ENCODE peak calls at places on chromosome 22, in four cellular contexts. F is activated T-helper 1 cell treated with anti-CD3 and anti-CD28 coated beads, Interleukin-2, amount 50 U/mL, for 16 hours; K is HFFc6; B is GM20000. G is an unnamed sample.

GRCh38 chr22:25746012-25746373 is 4.0 kb downstream of the MYO18B start:
- DNase-seq in F (no peak), K (no peak), B (no peak), G (peak)

GRCh38 chr22:47206819-47207218 is 444.4 kb downstream of the TBC1D22A start:
- DNase-seq in F (no peak), K (no peak), B (no peak), G (no peak)

GRCh38 chr22:42931421-42932196 is 74.5 kb upstream of the ARFGAP3 start:
- DNase-seq in F (no peak), K (no peak), B (peak), G (no peak)

GRCh38 chr22:29769723-29770321 is 2.7 kb downstream of the UQCR10 start:
- DNase-seq in F (no peak), K (no peak), B (no peak), G (no peak)

GRCh38 chr22:31659246-31659645 is 2.8 kb downstream of the PISD start:
- DNase-seq in F (no peak), K (no peak), B (no peak), G (no peak)

GRCh38 chr22:26748845-26749244 is 91.5 kb downstream of the MIAT start:
- DNase-seq in F (no peak), K (no peak), B (no peak), G (no peak)

GRCh38 chr22:22818861-22819855 is 68.5 kb upstream of the IGLL5 start:
- DNase-seq in F (no peak), K (no peak), B (peak), G (no peak)

GRCh38 chr22:36589856-36590255 is 60.9 kb upstream of the EIF3D start:
- DNase-seq in F (no peak), K (no peak), B (no peak), G (peak)

GRCh38 chr22:48536691-48537591 is 1290.7 kb downstream of the BRD1 start:
- DNase-seq in F (no peak), K (no peak), B (no peak), G (no peak)

GRCh38 chr22:36425977-36426523 is 38.3 kb upstream of the MYH9 start:
- DNase-seq in F (no peak), K (no peak), B (peak), G (no peak)

GRCh38 chr22:36285545-36285944 is 32.6 kb downstream of the APOL1 start:
- DNase-seq in F (no peak), K (no peak), B (no peak), G (no peak)

GRCh38 chr22:41801886-41802285 is 1.4 kb downstream of the CCDC134 start:
- DNase-seq in F (no peak), K (no peak), B (no peak), G (no peak)

GRCh38 chr22:50684986-50685385 is 12.4 kb downstream of the SHANK3 start:
- DNase-seq in F (no peak), K (no peak), B (peak), G (no peak)

GRCh38 chr22:29166180-29166579 is 39.5 kb upstream of the EMID1 start:
- DNase-seq in F (no peak), K (no peak), B (no peak), G (no peak)

GRCh38 chr22:19886605-19887250 is 32.1 kb upstream of the GNB1L start:
- DNase-seq in F (no peak), K (peak), B (no peak), G (peak)

GRCh38 chr22:27206001-27206746 is 548.8 kb downstream of the MIAT start:
- DNase-seq in F (no peak), K (no peak), B (no peak), G (no peak)

GRCh38 chr22:42635531-42635930 is 4.9 kb downstream of the ATP5MGL start:
- DNase-seq in F (no peak), K (peak), B (no peak), G (peak)

GRCh38 chr22:21816787-21817496 is 50.5 kb downstream of the MAPK1 start:
- DNase-seq in F (no peak), K (peak), B (peak), G (peak)

GRCh38 chr22:45688606-45689080 is 17.0 kb downstream of the ATXN10 start:
- DNase-seq in F (no peak), K (peak), B (no peak), G (peak)

GRCh38 chr22:35140879-35141745 is 75.2 kb downstream of the ISX start:
- DNase-seq in F (no peak), K (no peak), B (peak), G (no peak)

GRCh38 chr22:36546092-36546804 is 17.3 kb upstream of the EIF3D start:
- DNase-seq in F (no peak), K (peak), B (peak), G (no peak)

GRCh38 chr22:19876941-19877625 is 22.4 kb upstream of the GNB1L start:
- DNase-seq in F (peak), K (no peak), B (no peak), G (no peak)

GRCh38 chr22:37968452-37969251 is 15.2 kb downstream of the POLR2F start:
- DNase-seq in F (no peak), K (no peak), B (no peak), G (no peak)

GRCh38 chr22:38244106-38244505 is 28.7 kb downstream of the TMEM184B start:
- DNase-seq in F (no peak), K (no peak), B (no peak), G (no peak)

GRCh38 chr22:35301370-35301874 is 1.7 kb downstream of the TOM1 start:
- DNase-seq in F (no peak), K (peak), B (no peak), G (peak)

GRCh38 chr22:50604623-50605348 is 4.2 kb downstream of the MAPK8IP2 start:
- DNase-seq in F (no peak), K (no peak), B (peak), G (no peak)

GRCh38 chr22:27489265-27489675 is 312.3 kb downstream of the MN1 start:
- DNase-seq in F (no peak), K (peak), B (no peak), G (peak)

GRCh38 chr22:35023692-35024363 is 42.1 kb upstream of the ISX start:
- DNase-seq in F (peak), K (no peak), B (peak), G (peak)

GRCh38 chr22:43823353-43823908 is 11.3 kb upstream of the EFCAB6 start:
- DNase-seq in F (no peak), K (no peak), B (no peak), G (no peak)

GRCh38 chr22:42330953-42331525 is 60.6 kb upstream of the TCF20 start:
- DNase-seq in F (no peak), K (no peak), B (no peak), G (peak)

GRCh38 chr22:37368058-37368457 is 59.2 kb downstream of the ELFN2 start:
- DNase-seq in F (no peak), K (no peak), B (no peak), G (no peak)

GRCh38 chr22:40509401-40510134 is 127.0 kb downstream of the MRTFA start:
- DNase-seq in F (no peak), K (peak), B (no peak), G (peak)

GRCh38 chr22:19932367-19933206 is 9.0 kb upstream of the COMT start:
- DNase-seq in F (no peak), K (no peak), B (no peak), G (no peak)

GRCh38 chr22:29820941-29821789 is 16.9 kb downstream of the ASCC2 start:
- DNase-seq in F (no peak), K (peak), B (peak), G (peak)